ENCODE peak calls at places on chromosomes 1 and 21, in eight cellular contexts. One of them, this sample, is unnamed.

GRCh38 chr1:107299521-107299920 is 158.7 kb downstream of the NTNG1 start:
- DNase-seq in GM18507: no peak
- DNase-seq in iris pigment epithelial cell: no peak
- DNase-seq in SW480: no peak
- DNase-seq in dorsolateral prefrontal cortex: no peak
- DNase-seq in Peyer's patch: no peak
- DNase-seq in activated naive CD4-positive, alpha-beta T cell treated with Interleukin-2 at 50 U/mL for 16 hours: no peak
- DNase-seq in stimulated activated CD4-positive, alpha-beta T cell treated with anti-CD3 and anti-CD28 coated beads, Interleukin-4, amount 100 ng/mL, for 48 hours: no peak
- DNase-seq in this sample: no peak

GRCh38 chr1:91604632-91605031 is 104.0 kb downstream of the CDC7 start:
- DNase-seq in Peyer's patch: no peak
- DNase-seq in GM18507: no peak
- DNase-seq in activated naive CD4-positive, alpha-beta T cell treated with Interleukin-2 at 50 U/mL for 16 hours: no peak
- DNase-seq in stimulated activated CD4-positive, alpha-beta T cell treated with anti-CD3 and anti-CD28 coated beads, Interleukin-4, amount 100 ng/mL, for 48 hours: no peak
- DNase-seq in iris pigment epithelial cell: peak; percentile 61
- DNase-seq in SW480: no peak
- DNase-seq in dorsolateral prefrontal cortex: no peak
- DNase-seq in this sample: no peak

GRCh38 chr1:208595745-208596144 is 351.6 kb upstream of the PLXNA2 start:
- DNase-seq in GM18507: no peak
- DNase-seq in SW480: no peak
- DNase-seq in dorsolateral prefrontal cortex: no peak
- DNase-seq in iris pigment epithelial cell: peak; percentile 79
- DNase-seq in stimulated activated CD4-positive, alpha-beta T cell treated with anti-CD3 and anti-CD28 coated beads, Interleukin-4, amount 100 ng/mL, for 48 hours: no peak
- DNase-seq in Peyer's patch: no peak
- DNase-seq in activated naive CD4-positive, alpha-beta T cell treated with Interleukin-2 at 50 U/mL for 16 hours: no peak
- DNase-seq in this sample: no peak

GRCh38 chr1:163076981-163077761 is 8.0 kb downstream of the RGS4 start:
- DNase-seq in Peyer's patch: no peak
- DNase-seq in GM18507: no peak
- DNase-seq in stimulated activated CD4-positive, alpha-beta T cell treated with anti-CD3 and anti-CD28 coated beads, Interleukin-4, amount 100 ng/mL, for 48 hours: no peak
- DNase-seq in SW480: no peak
- DNase-seq in iris pigment epithelial cell: no peak
- DNase-seq in dorsolateral prefrontal cortex: no peak
- DNase-seq in activated naive CD4-positive, alpha-beta T cell treated with Interleukin-2 at 50 U/mL for 16 hours: no peak
- DNase-seq in this sample: no peak

GRCh38 chr1:153260980-153261792 is 1.7 kb downstream of the LORICRIN start:
- DNase-seq in stimulated activated CD4-positive, alpha-beta T cell treated with anti-CD3 and anti-CD28 coated beads, Interleukin-4, amount 100 ng/mL, for 48 hours: peak; percentile 3
- DNase-seq in SW480: no peak
- DNase-seq in GM18507: no peak
- DNase-seq in activated naive CD4-positive, alpha-beta T cell treated with Interleukin-2 at 50 U/mL for 16 hours: peak; percentile 21
- DNase-seq in Peyer's patch: peak; percentile 45
- DNase-seq in iris pigment epithelial cell: peak; percentile 22
- DNase-seq in dorsolateral prefrontal cortex: peak; percentile 32
- DNase-seq in this sample: no peak

GRCh38 chr1:216183007-216183406 is 240.2 kb downstream of the USH2A start:
- DNase-seq in GM18507: no peak
- DNase-seq in iris pigment epithelial cell: peak; percentile 65
- DNase-seq in stimulated activated CD4-positive, alpha-beta T cell treated with anti-CD3 and anti-CD28 coated beads, Interleukin-4, amount 100 ng/mL, for 48 hours: no peak
- DNase-seq in Peyer's patch: no peak
- DNase-seq in SW480: no peak
- DNase-seq in activated naive CD4-positive, alpha-beta T cell treated with Interleukin-2 at 50 U/mL for 16 hours: no peak
- DNase-seq in dorsolateral prefrontal cortex: no peak
- DNase-seq in this sample: no peak

GRCh38 chr1:163202833-163203451 is at the start of gene RGS5:
- DNase-seq in SW480: no peak
- DNase-seq in iris pigment epithelial cell: peak; percentile 24
- DNase-seq in activated naive CD4-positive, alpha-beta T cell treated with Interleukin-2 at 50 U/mL for 16 hours: no peak
- DNase-seq in stimulated activated CD4-positive, alpha-beta T cell treated with anti-CD3 and anti-CD28 coated beads, Interleukin-4, amount 100 ng/mL, for 48 hours: no peak
- DNase-seq in Peyer's patch: no peak
- DNase-seq in dorsolateral prefrontal cortex: no peak
- DNase-seq in GM18507: no peak
- DNase-seq in this sample: no peak

GRCh38 chr21:39082656-39083376 is 100.4 kb downstream of the PSMG1 start:
- DNase-seq in GM18507: no peak
- DNase-seq in stimulated activated CD4-positive, alpha-beta T cell treated with anti-CD3 and anti-CD28 coated beads, Interleukin-4, amount 100 ng/mL, for 48 hours: no peak
- DNase-seq in dorsolateral prefrontal cortex: no peak
- DNase-seq in SW480: peak; percentile 75
- DNase-seq in activated naive CD4-positive, alpha-beta T cell treated with Interleukin-2 at 50 U/mL for 16 hours: no peak
- DNase-seq in Peyer's patch: no peak
- DNase-seq in iris pigment epithelial cell: no peak
- DNase-seq in this sample: peak; percentile 23

GRCh38 chr21:17461014-17461413 is 51.8 kb upstream of the CXADR start:
- DNase-seq in Peyer's patch: no peak
- DNase-seq in SW480: no peak
- DNase-seq in dorsolateral prefrontal cortex: no peak
- DNase-seq in stimulated activated CD4-positive, alpha-beta T cell treated with anti-CD3 and anti-CD28 coated beads, Interleukin-4, amount 100 ng/mL, for 48 hours: no peak
- DNase-seq in activated naive CD4-positive, alpha-beta T cell treated with Interleukin-2 at 50 U/mL for 16 hours: no peak
- DNase-seq in GM18507: no peak
- DNase-seq in iris pigment epithelial cell: peak; percentile 92
- DNase-seq in this sample: no peak

GRCh38 chr21:33892853-33893252 is 22.8 kb downstream of the ATP5PO start:
- DNase-seq in iris pigment epithelial cell: no peak
- DNase-seq in stimulated activated CD4-positive, alpha-beta T cell treated with anti-CD3 and anti-CD28 coated beads, Interleukin-4, amount 100 ng/mL, for 48 hours: no peak
- DNase-seq in Peyer's patch: no peak
- DNase-seq in GM18507: no peak
- DNase-seq in dorsolateral prefrontal cortex: no peak
- DNase-seq in activated naive CD4-positive, alpha-beta T cell treated with Interleukin-2 at 50 U/mL for 16 hours: no peak
- DNase-seq in SW480: peak; percentile 32
- DNase-seq in this sample: no peak

GRCh38 chr1:7956218-7957032 is 5.1 kb upstream of the PARK7 start:
- DNase-seq in dorsolateral prefrontal cortex: no peak
- DNase-seq in stimulated activated CD4-positive, alpha-beta T cell treated with anti-CD3 and anti-CD28 coated beads, Interleukin-4, amount 100 ng/mL, for 48 hours: no peak
- DNase-seq in GM18507: no peak
- DNase-seq in SW480: no peak
- DNase-seq in iris pigment epithelial cell: peak; percentile 56
- DNase-seq in activated naive CD4-positive, alpha-beta T cell treated with Interleukin-2 at 50 U/mL for 16 hours: no peak
- DNase-seq in Peyer's patch: no peak
- DNase-seq in this sample: no peak

GRCh38 chr1:42484382-42484781 is 21.3 kb downstream of the CCDC30 start:
- DNase-seq in stimulated activated CD4-positive, alpha-beta T cell treated with anti-CD3 and anti-CD28 coated beads, Interleukin-4, amount 100 ng/mL, for 48 hours: no peak
- DNase-seq in activated naive CD4-positive, alpha-beta T cell treated with Interleukin-2 at 50 U/mL for 16 hours: no peak
- DNase-seq in SW480: no peak
- DNase-seq in GM18507: no peak
- DNase-seq in dorsolateral prefrontal cortex: no peak
- DNase-seq in iris pigment epithelial cell: peak; percentile 94
- DNase-seq in Peyer's patch: no peak
- DNase-seq in this sample: no peak

GRCh38 chr21:34630536-34631143 is 15.7 kb upstream of the RCAN1 start:
- DNase-seq in iris pigment epithelial cell: peak; percentile 54
- DNase-seq in dorsolateral prefrontal cortex: no peak
- DNase-seq in SW480: peak; percentile 61
- DNase-seq in stimulated activated CD4-positive, alpha-beta T cell treated with anti-CD3 and anti-CD28 coated beads, Interleukin-4, amount 100 ng/mL, for 48 hours: no peak
- DNase-seq in activated naive CD4-positive, alpha-beta T cell treated with Interleukin-2 at 50 U/mL for 16 hours: peak; percentile 11
- DNase-seq in Peyer's patch: peak; percentile 57
- DNase-seq in GM18507: peak; percentile 55
- DNase-seq in this sample: peak; percentile 71

GRCh38 chr1:152442291-152442690 is 28.2 kb upstream of the CRNN start:
- DNase-seq in Peyer's patch: no peak
- DNase-seq in dorsolateral prefrontal cortex: no peak
- DNase-seq in stimulated activated CD4-positive, alpha-beta T cell treated with anti-CD3 and anti-CD28 coated beads, Interleukin-4, amount 100 ng/mL, for 48 hours: no peak
- DNase-seq in activated naive CD4-positive, alpha-beta T cell treated with Interleukin-2 at 50 U/mL for 16 hours: no peak
- DNase-seq in iris pigment epithelial cell: no peak
- DNase-seq in GM18507: no peak
- DNase-seq in SW480: no peak
- DNase-seq in this sample: no peak

GRCh38 chr1:32733573-32734321 is 31.2 kb upstream of the SYNC start:
- DNase-seq in stimulated activated CD4-positive, alpha-beta T cell treated with anti-CD3 and anti-CD28 coated beads, Interleukin-4, amount 100 ng/mL, for 48 hours: no peak
- DNase-seq in GM18507: no peak
- DNase-seq in activated naive CD4-positive, alpha-beta T cell treated with Interleukin-2 at 50 U/mL for 16 hours: no peak
- DNase-seq in iris pigment epithelial cell: no peak
- DNase-seq in dorsolateral prefrontal cortex: no peak
- DNase-seq in SW480: no peak
- DNase-seq in Peyer's patch: no peak
- DNase-seq in this sample: no peak

GRCh38 chr21:33029975-33030461 is 4.3 kb downstream of the OLIG2 start:
- DNase-seq in activated naive CD4-positive, alpha-beta T cell treated with Interleukin-2 at 50 U/mL for 16 hours: no peak
- DNase-seq in GM18507: no peak
- DNase-seq in iris pigment epithelial cell: no peak
- DNase-seq in stimulated activated CD4-positive, alpha-beta T cell treated with anti-CD3 and anti-CD28 coated beads, Interleukin-4, amount 100 ng/mL, for 48 hours: no peak
- DNase-seq in dorsolateral prefrontal cortex: no peak
- DNase-seq in SW480: no peak
- DNase-seq in Peyer's patch: no peak
- DNase-seq in this sample: no peak

GRCh38 chr1:100606438-100606837 is 68.5 kb downstream of the GPR88 start:
- DNase-seq in stimulated activated CD4-positive, alpha-beta T cell treated with anti-CD3 and anti-CD28 coated beads, Interleukin-4, amount 100 ng/mL, for 48 hours: no peak
- DNase-seq in activated naive CD4-positive, alpha-beta T cell treated with Interleukin-2 at 50 U/mL for 16 hours: no peak
- DNase-seq in SW480: peak; percentile 11
- DNase-seq in Peyer's patch: peak; percentile 51
- DNase-seq in GM18507: no peak
- DNase-seq in dorsolateral prefrontal cortex: no peak
- DNase-seq in iris pigment epithelial cell: peak; percentile 69
- DNase-seq in this sample: no peak

GRCh38 chr1:202135221-202135721 is 9.3 kb downstream of the ARL8A start:
- DNase-seq in Peyer's patch: peak; percentile 74
- DNase-seq in GM18507: peak; percentile 76
- DNase-seq in stimulated activated CD4-positive, alpha-beta T cell treated with anti-CD3 and anti-CD28 coated beads, Interleukin-4, amount 100 ng/mL, for 48 hours: no peak
- DNase-seq in dorsolateral prefrontal cortex: peak; percentile 56
- DNase-seq in iris pigment epithelial cell: peak; percentile 54
- DNase-seq in activated naive CD4-positive, alpha-beta T cell treated with Interleukin-2 at 50 U/mL for 16 hours: peak; percentile 52
- DNase-seq in SW480: peak; percentile 53
- DNase-seq in this sample: peak; percentile 67